ENCODE peak calls at places on chromosomes 13 and 19, in six cellular contexts. One of them, this sample, is unnamed.

GRCh38 chr13:97352815-97353214 is 81.2 kb upstream of the RAP2A start:
- DNase-seq in heart left ventricle: no peak
- DNase-seq in transverse colon: no peak
- DNase-seq in Panc1: no peak
- DNase-seq in tibial nerve: no peak
- DNase-seq in PC-3: no peak
- DNase-seq in this sample: no peak

GRCh38 chr13:98977568-98978270 is at the start of gene DOCK9:
- DNase-seq in PC-3: peak; percentile 25
- DNase-seq in transverse colon: peak; percentile 34
- DNase-seq in tibial nerve: peak; percentile 44
- DNase-seq in Panc1: no peak
- DNase-seq in heart left ventricle: peak; percentile 81
- DNase-seq in this sample: no peak

GRCh38 chr19:40690050-40690698 is at the start of gene NUMBL:
- DNase-seq in heart left ventricle: no peak
- DNase-seq in PC-3: no peak
- DNase-seq in transverse colon: no peak
- DNase-seq in Panc1: no peak
- DNase-seq in tibial nerve: no peak
- DNase-seq in this sample: no peak

GRCh38 chr19:7921955-7922840 is 2.1 kb downstream of the SNAPC2 start:
- DNase-seq in PC-3: no peak
- DNase-seq in transverse colon: no peak
- DNase-seq in Panc1: no peak
- DNase-seq in heart left ventricle: no peak
- DNase-seq in tibial nerve: no peak
- DNase-seq in this sample: no peak

GRCh38 chr13:105569816-105570215 is 965.6 kb downstream of the EFNB2 start:
- DNase-seq in tibial nerve: no peak
- DNase-seq in transverse colon: no peak
- DNase-seq in heart left ventricle: no peak
- DNase-seq in Panc1: no peak
- DNase-seq in PC-3: no peak
- DNase-seq in this sample: no peak

GRCh38 chr19:38392707-38393308 is 4.3 kb downstream of the SPRED3 start:
- DNase-seq in Panc1: no peak
- DNase-seq in PC-3: peak; percentile 10
- DNase-seq in tibial nerve: no peak
- DNase-seq in heart left ventricle: no peak
- DNase-seq in transverse colon: no peak
- DNase-seq in this sample: no peak

GRCh38 chr19:33168528-33168927 is 25.6 kb upstream of the LRP3 start:
- DNase-seq in heart left ventricle: no peak
- DNase-seq in PC-3: no peak
- DNase-seq in Panc1: no peak
- DNase-seq in tibial nerve: no peak
- DNase-seq in transverse colon: no peak
- DNase-seq in this sample: no peak

GRCh38 chr19:48524728-48525127 is 13.1 kb upstream of the LMTK3 start:
- DNase-seq in transverse colon: no peak
- DNase-seq in heart left ventricle: no peak
- DNase-seq in Panc1: no peak
- DNase-seq in PC-3: no peak
- DNase-seq in tibial nerve: no peak
- DNase-seq in this sample: no peak

GRCh38 chr13:77466757-77467156 is 68.7 kb upstream of the SCEL start:
- DNase-seq in Panc1: no peak
- DNase-seq in PC-3: no peak
- DNase-seq in tibial nerve: no peak
- DNase-seq in heart left ventricle: no peak
- DNase-seq in transverse colon: no peak
- DNase-seq in this sample: no peak

GRCh38 chr13:28489975-28490550 is 4.9 kb downstream of the FLT1 start:
- DNase-seq in heart left ventricle: no peak
- DNase-seq in Panc1: no peak
- DNase-seq in transverse colon: no peak
- DNase-seq in PC-3: no peak
- DNase-seq in tibial nerve: no peak
- DNase-seq in this sample: no peak

GRCh38 chr13:49240017-49240416 is 7.7 kb upstream of the CDADC1 start:
- DNase-seq in Panc1: no peak
- DNase-seq in heart left ventricle: no peak
- DNase-seq in tibial nerve: no peak
- DNase-seq in PC-3: peak; percentile 52
- DNase-seq in transverse colon: no peak
- DNase-seq in this sample: no peak

GRCh38 chr19:18218159-18218558 is 8.1 kb downstream of the PDE4C start:
- DNase-seq in transverse colon: no peak
- DNase-seq in heart left ventricle: no peak
- DNase-seq in Panc1: no peak
- DNase-seq in PC-3: no peak
- DNase-seq in tibial nerve: no peak
- DNase-seq in this sample: no peak
- H3K36me3 ChIP-seq in transverse colon: no peaks in the 10 kb centered on the region
- H3K36me3 ChIP-seq in heart left ventricle: no peaks in the 10 kb centered on the region
- H3K36me3 ChIP-seq in Panc1: no peaks in the 10 kb centered on the region
- H3K36me3 ChIP-seq in PC-3: no peaks in the 10 kb centered on the region
- H3K36me3 ChIP-seq in tibial nerve: no peaks in the 10 kb centered on the region
- H3K36me3 ChIP-seq in this sample: no peaks in the 10 kb centered on the region

DNA sequence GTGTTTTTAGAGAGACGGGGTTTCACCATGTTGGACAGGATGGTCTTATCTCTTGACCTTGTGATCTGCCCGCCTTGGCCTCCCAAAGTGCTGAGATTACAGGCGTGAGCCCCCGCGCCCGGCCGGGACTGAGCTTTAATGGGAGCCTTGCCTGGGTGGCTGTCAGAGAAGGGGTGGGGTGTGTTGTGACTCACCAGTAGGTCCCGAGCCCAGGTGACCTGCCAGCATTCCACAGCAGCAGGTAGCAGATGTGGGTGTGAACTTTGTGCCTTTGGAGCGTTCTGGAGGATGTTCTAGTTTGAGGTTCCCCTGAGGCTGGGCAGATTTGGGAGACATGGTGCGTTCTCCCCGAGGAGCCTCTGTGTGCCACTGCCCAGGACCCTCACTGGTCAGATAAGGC is 7.1 kb upstream of the EPN1 start:
- DNase-seq in Panc1: no peak
- DNase-seq in PC-3: peak; percentile 40
- DNase-seq in tibial nerve: no peak
- DNase-seq in heart left ventricle: no peak
- DNase-seq in transverse colon: no peak
- DNase-seq in this sample: no peak
- H3K36me3 ChIP-seq in Panc1: peaks cover 32% of the 10 kb centered on the region
- H3K36me3 ChIP-seq in PC-3: peaks cover 69% of the 10 kb centered on the region
- H3K36me3 ChIP-seq in tibial nerve: peaks cover 44% of the 10 kb centered on the region
- H3K36me3 ChIP-seq in heart left ventricle: peaks cover 95% of the 10 kb centered on the region
- H3K36me3 ChIP-seq in transverse colon: peaks cover 53% of the 10 kb centered on the region
- H3K36me3 ChIP-seq in this sample: no peaks in the 10 kb centered on the region

GRCh38 chr13:35005051-35005450 is 63.0 kb downstream of the NBEA start:
- DNase-seq in transverse colon: no peak
- DNase-seq in PC-3: no peak
- DNase-seq in tibial nerve: no peak
- DNase-seq in Panc1: no peak
- DNase-seq in heart left ventricle: no peak
- DNase-seq in this sample: no peak
- H3K36me3 ChIP-seq in transverse colon: no peaks in the 10 kb centered on the region
- H3K36me3 ChIP-seq in PC-3: no peaks in the 10 kb centered on the region
- H3K36me3 ChIP-seq in tibial nerve: no peaks in the 10 kb centered on the region
- H3K36me3 ChIP-seq in Panc1: no peaks in the 10 kb centered on the region
- H3K36me3 ChIP-seq in heart left ventricle: no peaks in the 10 kb centered on the region
- H3K36me3 ChIP-seq in this sample: no peaks in the 10 kb centered on the region

GRCh38 chr19:30679789-30680188 is 307.6 kb downstream of the ZNF536 start:
- DNase-seq in tibial nerve: no peak
- DNase-seq in Panc1: no peak
- DNase-seq in heart left ventricle: no peak
- DNase-seq in transverse colon: no peak
- DNase-seq in PC-3: no peak
- DNase-seq in this sample: no peak

GRCh38 chr19:30685601-30686000 is 313.4 kb downstream of the ZNF536 start:
- DNase-seq in PC-3: no peak
- DNase-seq in tibial nerve: no peak
- DNase-seq in transverse colon: no peak
- DNase-seq in Panc1: no peak
- DNase-seq in heart left ventricle: no peak
- DNase-seq in this sample: no peak

GRCh38 chr19:30684613-30685012 is 312.4 kb downstream of the ZNF536 start:
- DNase-seq in PC-3: no peak
- DNase-seq in heart left ventricle: no peak
- DNase-seq in Panc1: no peak
- DNase-seq in transverse colon: no peak
- DNase-seq in tibial nerve: no peak
- DNase-seq in this sample: no peak

GRCh38 chr19:30681162-30681996 is 309.2 kb downstream of the ZNF536 start:
- DNase-seq in PC-3: no peak
- DNase-seq in heart left ventricle: no peak
- DNase-seq in Panc1: no peak
- DNase-seq in tibial nerve: no peak
- DNase-seq in transverse colon: no peak
- DNase-seq in this sample: no peak

DNA sequence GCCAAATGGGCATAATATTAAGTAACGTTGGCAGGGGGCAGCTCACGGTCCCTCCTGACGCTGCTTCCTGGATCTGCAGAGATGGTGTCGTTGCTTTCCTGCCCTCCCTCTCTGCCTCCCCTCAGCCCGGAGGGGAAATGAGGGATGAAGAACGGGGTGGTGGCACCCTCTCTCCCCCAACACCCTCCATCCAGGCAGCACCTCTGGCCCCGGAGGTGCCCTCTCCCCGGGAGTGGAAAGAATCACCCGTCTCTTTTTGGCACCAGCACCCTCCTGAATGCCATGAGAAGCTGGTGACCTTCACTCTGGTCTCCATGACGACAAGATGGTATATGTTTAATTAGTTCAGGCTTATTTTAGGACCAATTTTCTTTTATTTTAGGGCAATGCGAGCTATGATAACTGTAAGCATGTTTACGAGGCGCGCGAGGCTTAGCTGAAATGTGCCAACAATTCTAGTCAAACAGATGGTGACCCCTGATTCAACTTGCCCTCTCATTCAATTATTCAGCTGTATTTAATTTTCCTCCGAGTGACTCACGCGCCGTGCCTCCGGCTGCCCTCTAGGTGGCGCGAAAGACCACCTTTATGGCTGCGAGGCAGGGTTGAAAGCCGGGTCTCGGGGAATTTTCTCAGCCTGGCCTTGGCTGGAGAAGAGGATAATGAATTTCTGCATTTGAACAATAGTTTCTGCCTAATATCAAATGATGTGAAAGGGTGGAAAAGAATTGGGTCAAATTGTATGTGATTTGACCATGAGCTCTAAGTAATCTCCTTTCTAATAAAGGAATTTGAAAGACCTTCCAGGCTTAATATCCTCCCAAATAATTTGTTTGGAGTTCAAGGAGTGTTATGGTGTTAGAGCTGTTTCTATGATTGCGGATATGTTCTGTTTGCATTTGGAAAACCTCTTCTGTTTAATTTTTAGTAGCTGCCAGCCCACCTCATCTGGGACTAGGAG is 310.7 kb downstream of the ZNF536 start:
- DNase-seq in PC-3: peak; percentile 70
- DNase-seq in heart left ventricle: peak; percentile 68
- DNase-seq in transverse colon: peak; percentile 66
- DNase-seq in tibial nerve: peak; percentile 74
- DNase-seq in Panc1: peak; percentile 42
- DNase-seq in this sample: no peak
- H3K36me3 ChIP-seq in PC-3: no peaks in the 10 kb centered on the region
- H3K36me3 ChIP-seq in heart left ventricle: no peaks in the 10 kb centered on the region
- H3K36me3 ChIP-seq in transverse colon: no peaks in the 10 kb centered on the region
- H3K36me3 ChIP-seq in tibial nerve: no peaks in the 10 kb centered on the region
- H3K36me3 ChIP-seq in Panc1: no peaks in the 10 kb centered on the region
- H3K36me3 ChIP-seq in this sample: no peaks in the 10 kb centered on the region

DNA sequence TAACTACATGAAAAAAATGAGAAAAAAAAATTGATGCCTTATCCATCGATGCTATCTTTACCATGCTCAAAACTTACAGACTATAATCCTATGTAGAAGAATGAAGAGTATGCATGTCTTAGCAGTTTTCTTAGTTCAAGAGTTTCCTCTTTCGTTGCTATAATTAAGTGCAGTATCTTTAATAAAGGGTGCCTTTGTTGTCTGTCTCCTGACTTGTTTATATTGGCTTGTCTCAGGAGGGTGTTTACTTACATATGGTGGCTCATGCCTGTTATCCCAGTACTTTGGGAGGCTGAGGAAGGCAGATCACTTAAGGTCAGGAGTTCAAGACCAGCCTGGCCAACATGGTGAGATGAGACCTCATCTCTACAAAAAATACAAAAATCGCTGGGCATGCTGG is 44.3 kb downstream of the MTMR6 start:
- DNase-seq in tibial nerve: no peak
- DNase-seq in Panc1: no peak
- DNase-seq in heart left ventricle: no peak
- DNase-seq in transverse colon: no peak
- DNase-seq in PC-3: no peak
- DNase-seq in this sample: no peak
- H3K36me3 ChIP-seq in tibial nerve: no peaks in the 10 kb centered on the region
- H3K36me3 ChIP-seq in Panc1: no peaks in the 10 kb centered on the region
- H3K36me3 ChIP-seq in heart left ventricle: peaks cover 7% of the 10 kb centered on the region
- H3K36me3 ChIP-seq in transverse colon: no peaks in the 10 kb centered on the region
- H3K36me3 ChIP-seq in PC-3: no peaks in the 10 kb centered on the region
- H3K36me3 ChIP-seq in this sample: no peaks in the 10 kb centered on the region

GRCh38 chr13:102028846-102029245 is 373.0 kb downstream of the FGF14 start:
- DNase-seq in PC-3: no peak
- DNase-seq in tibial nerve: no peak
- DNase-seq in Panc1: no peak
- DNase-seq in heart left ventricle: no peak
- DNase-seq in transverse colon: no peak
- DNase-seq in this sample: no peak
- H3K36me3 ChIP-seq in PC-3: no peaks in the 10 kb centered on the region
- H3K36me3 ChIP-seq in tibial nerve: no peaks in the 10 kb centered on the region
- H3K36me3 ChIP-seq in Panc1: no peaks in the 10 kb centered on the region
- H3K36me3 ChIP-seq in heart left ventricle: no peaks in the 10 kb centered on the region
- H3K36me3 ChIP-seq in transverse colon: no peaks in the 10 kb centered on the region
- H3K36me3 ChIP-seq in this sample: no peaks in the 10 kb centered on the region

DNA sequence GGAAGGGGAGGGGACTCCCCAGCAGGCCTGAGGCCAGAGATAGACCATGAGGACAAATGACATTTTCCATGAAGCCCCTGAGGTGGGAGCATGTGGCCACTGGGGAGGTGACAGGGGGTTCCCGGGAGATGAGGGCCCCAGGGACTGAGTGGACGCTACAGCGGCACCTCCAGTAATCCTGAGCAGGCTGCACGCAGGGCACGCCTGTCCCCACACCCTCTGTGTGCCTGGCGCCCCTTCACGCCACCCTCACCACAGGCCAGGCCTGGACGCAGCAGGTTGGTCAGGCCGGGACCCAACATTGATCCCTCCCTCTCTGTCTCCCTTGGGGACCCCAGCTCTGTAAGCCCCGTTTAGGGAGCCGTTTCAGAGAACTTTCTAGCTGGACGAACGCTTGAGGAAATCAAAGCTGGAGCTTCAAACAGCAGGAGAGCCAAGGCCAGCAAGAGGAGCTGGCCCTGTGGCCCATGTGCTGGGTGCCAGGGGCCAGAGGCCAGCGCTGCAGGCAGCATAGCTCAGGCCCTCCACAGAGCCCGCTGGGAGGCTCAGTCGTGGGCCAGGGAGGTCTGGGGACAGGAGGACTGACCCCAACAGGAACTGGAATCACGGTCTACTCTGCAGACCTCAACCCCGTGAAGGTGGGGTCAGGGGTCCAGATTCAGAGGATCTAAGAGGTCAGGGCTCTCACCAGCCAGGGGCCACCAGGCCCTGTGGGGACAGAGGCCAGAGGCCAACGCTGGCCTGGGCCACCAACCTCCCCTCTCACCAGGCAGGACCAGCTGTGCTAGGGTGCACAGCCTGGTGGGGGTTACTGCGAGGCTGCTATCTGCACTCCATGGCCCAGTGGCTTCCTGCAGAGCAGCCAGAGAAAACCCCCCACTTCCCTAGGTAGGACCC is 14.6 kb downstream of the LSM4 start:
- DNase-seq in tibial nerve: no peak
- DNase-seq in heart left ventricle: no peak
- DNase-seq in transverse colon: no peak
- DNase-seq in PC-3: no peak
- DNase-seq in Panc1: no peak
- DNase-seq in this sample: no peak
- H3K36me3 ChIP-seq in tibial nerve: no peaks in the 10 kb centered on the region
- H3K36me3 ChIP-seq in heart left ventricle: peaks cover 49% of the 10 kb centered on the region
- H3K36me3 ChIP-seq in transverse colon: peaks cover 14% of the 10 kb centered on the region
- H3K36me3 ChIP-seq in PC-3: peaks cover 3% of the 10 kb centered on the region
- H3K36me3 ChIP-seq in Panc1: no peaks in the 10 kb centered on the region
- H3K36me3 ChIP-seq in this sample: peaks cover 27% of the 10 kb centered on the region